ENCODE peak calls at places on chromosomes 1 and 21, in ten cellular contexts. G is glutamatergic neuron, B is heart right ventricle, I is WTC11, J is natural killer cell, L is suprapubic skin, F is AG09309, S is cardiac fibroblast, W is fibroblast of pulmonary artery, T is GM12865. E is an unnamed sample.

GRCh38 chr21:14115646-14116045 is 95.1 kb downstream of the LIPI start:
- DNase-seq in B (no peak), T (no peak), S (no peak), F (no peak), L (no peak), J (no peak), G (no peak), I (no peak), W (no peak), E (no peak)

GRCh38 chr1:53048345-53048737 is 13.7 kb upstream of the PODN start:
- DNase-seq in I (no peak), T (no peak), F (no peak), G (no peak), B (no peak), W (no peak), J (no peak), L (no peak), S (no peak), E (no peak)

GRCh38 chr1:21673277-21673780 is 4.2 kb upstream of the RAP1GAP start:
- DNase-seq in I (no peak), J (no peak), T (no peak), G (no peak), L (peak), F (peak), B (peak), W (peak), S (peak), E (no peak)

GRCh38 chr1:228697209-228698016 is 37.9 kb upstream of the RHOU start:
- DNase-seq in W (peak), G (no peak), J (no peak), I (no peak), L (peak), T (no peak), F (peak), B (peak), S (peak), E (peak)

GRCh38 chr1:21843208-21843607 is 31.1 kb downstream of the LDLRAD2 start:
- DNase-seq in F (no peak), W (no peak), G (no peak), L (no peak), J (no peak), B (no peak), I (no peak), T (no peak), S (no peak), E (no peak)

GRCh38 chr1:11770011-11770410 is 8.0 kb downstream of the C1orf167 start:
- DNase-seq in B (no peak), T (no peak), L (no peak), J (no peak), I (no peak), F (no peak), W (no peak), G (no peak), S (no peak), E (no peak)

GRCh38 chr1:247156787-247157232 is 15.0 kb downstream of the ZNF124 start:
- DNase-seq in I (no peak), T (no peak), G (no peak), L (no peak), J (no peak), W (peak), B (no peak), F (no peak), S (no peak), E (no peak)

GRCh38 chr1:117605164-117605810 is 561 bp upstream of the TENT5C start:
- DNase-seq in F (no peak), G (peak), S (peak), T (no peak), B (peak), J (no peak), L (no peak), I (peak), W (no peak), E (no peak)

DNA sequence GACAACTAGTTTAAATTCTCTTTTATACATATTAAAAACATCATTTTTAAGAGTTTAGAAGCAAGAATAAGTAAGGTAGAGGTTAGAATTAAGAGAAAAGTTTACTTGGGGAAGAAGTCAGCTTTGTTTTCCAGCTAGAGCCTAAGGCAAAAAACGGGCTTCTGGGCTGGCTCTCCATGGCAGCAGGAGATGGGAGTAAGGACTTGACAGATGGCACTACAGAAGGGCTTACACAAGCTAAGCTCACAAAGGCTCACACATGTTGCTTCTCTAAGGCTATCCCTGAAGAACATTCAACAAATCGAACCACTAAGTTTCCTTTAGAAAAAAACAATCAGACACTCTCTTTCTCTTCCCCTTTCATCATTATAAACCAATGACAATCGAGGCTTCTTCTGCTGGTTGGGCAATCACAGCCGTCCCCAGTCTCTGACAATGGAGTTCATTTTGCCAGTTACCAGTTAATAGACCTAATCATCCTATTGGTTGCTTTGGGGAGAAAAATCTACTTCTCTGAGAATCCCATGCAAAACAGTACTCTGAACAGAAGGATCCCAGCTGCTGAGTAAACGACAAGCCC is 40.5 kb downstream of the TRIT1 start:
- DNase-seq in W (no peak), J (no peak), S (no peak), I (no peak), F (no peak), G (no peak), T (no peak), L (no peak), B (no peak), E (no peak)
- TF ChIP-seq CTCF in W (no peak), J (no peak), S (no peak), I (no peak), F (no peak), G (no peak), T (no peak), L (no peak), B (no peak), E (no peak)

DNA sequence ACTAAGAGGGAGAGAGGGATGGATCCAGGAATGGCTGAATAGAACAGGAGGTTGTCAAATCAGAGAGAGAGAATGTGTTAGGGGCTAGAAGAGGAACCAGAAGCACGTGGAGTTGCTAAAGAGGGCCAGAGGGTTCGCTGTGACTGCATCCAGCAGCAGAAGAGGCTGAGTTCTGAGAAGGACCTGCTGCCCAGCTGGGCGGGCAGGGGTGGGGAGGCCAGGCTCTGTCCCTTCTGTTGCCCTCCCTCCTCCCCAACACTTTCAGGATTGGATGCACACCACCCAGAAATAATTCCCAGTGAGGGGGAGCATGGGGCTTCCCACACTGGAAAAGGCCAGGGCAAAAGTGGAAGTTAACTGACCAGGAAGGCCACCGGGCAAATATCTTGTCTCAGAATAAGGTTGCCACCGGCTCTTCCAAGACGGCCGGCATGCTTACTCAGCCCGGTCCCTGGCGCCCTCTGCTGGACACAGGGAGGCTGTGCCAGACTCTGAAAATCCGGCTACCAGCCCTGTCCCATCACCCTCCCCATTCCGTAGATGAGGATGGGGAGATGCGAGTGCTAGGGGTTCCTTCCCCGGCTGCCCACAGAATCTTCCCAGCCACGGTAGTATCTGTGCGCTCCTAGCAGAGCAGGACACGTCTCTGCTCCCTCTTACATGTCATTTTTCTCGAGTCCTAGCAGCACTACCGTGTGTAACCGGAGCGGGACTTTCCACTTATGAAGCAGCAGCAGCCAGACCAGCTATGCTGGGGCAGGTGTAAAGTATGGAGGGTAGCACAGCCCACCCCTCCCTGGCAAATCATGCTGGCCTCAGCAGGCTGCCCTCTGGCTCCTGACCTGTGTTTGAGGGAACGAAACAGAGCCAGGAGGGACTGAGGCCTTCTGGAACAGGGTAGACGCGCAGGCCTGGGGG is 46.8 kb upstream of the A3GALT2 start:
- DNase-seq in G (peak), B (peak), W (peak), S (peak), F (no peak), J (peak), T (peak), L (peak), I (peak), E (peak)
- TF ChIP-seq CTCF in G (peak), B (peak), W (peak), S (peak), F (peak), J (peak), T (peak), L (peak), I (peak), E (peak)

GRCh38 chr1:28374297-28374696 is 4.8 kb downstream of the PHACTR4 start:
- DNase-seq in I (no peak), J (no peak), T (no peak), W (peak), S (no peak), F (no peak), G (no peak), L (no peak), B (no peak), E (no peak)

GRCh38 chr1:28371011-28371378 is 1.5 kb downstream of the PHACTR4 start:
- DNase-seq in S (no peak), F (no peak), L (no peak), G (no peak), W (no peak), I (no peak), J (no peak), T (no peak), B (no peak), E (no peak)

GRCh38 chr1:28369225-28369517 is 369 bp upstream of the PHACTR4 start:
- DNase-seq in B (no peak), I (no peak), S (no peak), T (no peak), W (no peak), F (no peak), G (no peak), J (no peak), L (no peak), E (no peak)

GRCh38 chr1:28369518-28370219 is at the start of gene PHACTR4:
- DNase-seq in B (peak), T (peak), W (peak), F (peak), S (peak), L (peak), G (peak), I (peak), J (peak), E (peak)

DNA sequence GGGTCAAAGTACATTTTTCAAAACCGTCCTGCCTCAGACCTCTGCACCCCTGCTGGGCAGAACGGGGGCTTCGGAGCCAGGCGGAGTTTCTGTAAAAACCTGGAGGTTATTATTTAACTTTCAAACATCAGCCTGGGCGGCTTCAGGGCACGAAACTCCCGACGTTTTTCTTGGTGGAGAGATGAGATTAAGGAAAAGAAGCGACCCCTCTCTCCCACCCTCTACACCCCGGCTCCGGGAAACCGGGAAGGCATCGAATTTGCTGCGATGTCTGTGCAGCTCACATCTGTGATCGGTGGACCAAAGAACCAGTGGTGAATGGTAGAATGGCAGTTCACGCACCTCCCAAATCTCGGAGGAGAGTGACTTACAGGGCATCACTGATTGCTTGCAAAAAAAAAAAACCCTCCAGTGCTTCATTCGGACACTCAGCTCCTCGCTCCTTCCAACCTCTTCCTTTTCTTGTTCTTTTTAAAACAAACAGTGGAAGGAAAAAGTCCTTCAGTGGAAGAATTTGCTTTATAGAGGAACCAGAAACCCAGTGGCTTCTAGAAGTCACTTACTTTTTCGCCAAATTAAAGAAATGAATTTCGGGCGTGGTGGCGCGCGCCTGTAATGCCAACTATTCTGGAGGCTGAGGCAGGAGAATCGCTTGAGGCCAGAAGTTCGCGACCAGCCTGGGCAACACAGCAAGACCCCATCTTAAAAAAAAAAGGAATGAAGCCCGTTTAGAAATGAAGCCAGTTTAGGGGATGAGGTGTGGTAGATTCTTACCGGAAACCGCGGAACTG is 875 bp downstream of the PHACTR4 start:
- DNase-seq in S (peak), G (peak), L (no peak), T (peak), J (no peak), W (peak), B (peak), F (no peak), I (no peak), E (no peak)
- TF ChIP-seq CTCF in S (peak), G (peak), L (peak), T (peak), J (no peak), W (no peak), B (no peak), F (peak), I (no peak), E (peak)

GRCh38 chr1:241102652-241103051 is 254.4 kb downstream of the RGS7 start:
- DNase-seq in J (no peak), B (no peak), S (no peak), T (no peak), G (no peak), L (no peak), I (no peak), W (no peak), F (no peak), E (no peak)
- TF ChIP-seq CTCF in J (no peak), B (no peak), S (no peak), T (no peak), G (no peak), L (no peak), I (no peak), W (no peak), F (no peak), E (no peak)

E was measured in CD14-positive monocyte.